ENCODE peak calls at places on chromosomes 1 and 21, in four cellular contexts. J is activated T-cell treated with anti-CD3 and anti-CD28 coated beads, Interleukin-2, amount 50 U/mL, for 4 hours; I is colonic mucosa; Y is activated CD8-positive, alpha-beta memory T cell treated with anti-CD3 and anti-CD28 coated beads for 48 hours. X is an unnamed sample.

GRCh38 chr1:41742219-41742618 is 176.5 kb downstream of the HIVEP3 start:
- DNase-seq in J (no peak), I (no peak), Y (no peak), X (no peak)

GRCh38 chr1:67540733-67541125 is 110.5 kb upstream of the SERBP1 start:
- DNase-seq in J (no peak), I (no peak), Y (no peak), X (no peak)

GRCh38 chr1:160607051-160608032 is 28.0 kb upstream of the CD84 start:
- DNase-seq in J (peak; percentile 47), I (peak; percentile 69), Y (no peak), X (no peak)

GRCh38 chr1:158813159-158813558 is 18.0 kb upstream of the MNDA start:
- DNase-seq in J (no peak), I (no peak), Y (no peak), X (no peak)

GRCh38 chr1:15201849-15202551 is 45.0 kb upstream of the FHAD1 start:
- DNase-seq in J (no peak), I (peak; percentile 81), Y (no peak), X (no peak)

GRCh38 chr21:25449950-25450349 is 157.3 kb downstream of the MRPL39 start:
- DNase-seq in J (no peak), I (no peak), Y (no peak), X (no peak)

GRCh38 chr1:191022856-191023255 is 545.2 kb upstream of the BRINP3 start:
- DNase-seq in J (no peak), I (no peak), Y (no peak), X (no peak)

GRCh38 chr1:71488555-71489252 is 407.9 kb upstream of the ZRANB2 start:
- DNase-seq in J (no peak), I (no peak), Y (no peak), X (no peak)

GRCh38 chr1:192575499-192576189 is at the start of gene RGS1:
- DNase-seq in J (peak; percentile 56), I (peak; percentile 31), Y (no peak), X (no peak)

GRCh38 chr1:208668991-208669390 is 424.8 kb upstream of the PLXNA2 start:
- DNase-seq in J (no peak), I (no peak), Y (no peak), X (no peak)

GRCh38 chr1:12458571-12458970 is 159.4 kb downstream of the DHRS3 start:
- DNase-seq in J (no peak), I (no peak), Y (no peak), X (no peak)

GRCh38 chr1:79633456-79633855 is 626.9 kb upstream of the ADGRL4 start:
- DNase-seq in J (no peak), I (no peak), Y (no peak), X (no peak)

GRCh38 chr1:222071313-222071886 is 329.5 kb upstream of the DUSP10 start:
- DNase-seq in J (no peak), I (no peak), Y (no peak), X (no peak)

GRCh38 chr1:15748264-15748663 is 6.0 kb downstream of the TMEM82 start:
- DNase-seq in J (no peak), I (no peak), Y (no peak), X (peak; percentile 59)

GRCh38 chr1:25738507-25738906 is 61.5 kb upstream of the SELENON start:
- DNase-seq in J (no peak), I (no peak), Y (no peak), X (no peak)

GRCh38 chr1:215517441-215517891 is 49.6 kb upstream of the KCTD3 start:
- DNase-seq in J (no peak), I (no peak), Y (no peak), X (no peak)

GRCh38 chr1:246705368-246705767 is 18.8 kb upstream of the SCCPDH start:
- DNase-seq in J (no peak), I (no peak), Y (no peak), X (no peak)

GRCh38 chr1:224217655-224218615 is 34.9 kb downstream of the DEGS1 start:
- DNase-seq in J (no peak), I (no peak), Y (no peak), X (no peak)

GRCh38 chr1:175174273-175174672 is 18.3 kb downstream of the KIAA0040 start:
- DNase-seq in J (no peak), I (no peak), Y (no peak), X (no peak)

GRCh38 chr1:116246174-116246573 is 126.9 kb upstream of the ATP1A1 start:
- DNase-seq in J (no peak), I (no peak), Y (no peak), X (no peak)

GRCh38 chr1:173409613-173410012 is 67.5 kb upstream of the PRDX6 start:
- DNase-seq in J (no peak), I (no peak), Y (no peak), X (no peak)

GRCh38 chr1:54376085-54377039 is 29.8 kb downstream of the SSBP3 start:
- DNase-seq in J (no peak), I (no peak), Y (no peak), X (no peak)

GRCh38 chr1:222283147-222283768 is 264.6 kb downstream of the HHIPL2 start:
- DNase-seq in J (no peak), I (no peak), Y (no peak), X (no peak)

GRCh38 chr1:79391896-79392295 is 385.4 kb upstream of the ADGRL4 start:
- DNase-seq in J (no peak), I (no peak), Y (no peak), X (no peak)

GRCh38 chr21:43321111-43321510 is 105.8 kb downstream of the SIK1 start:
- DNase-seq in J (no peak), I (no peak), Y (no peak), X (no peak)

GRCh38 chr1:52263153-52263910 is 102.7 kb downstream of the CC2D1B start:
- DNase-seq in J (no peak), I (no peak), Y (no peak), X (no peak)

GRCh38 chr1:2400950-2401649 is 9.5 kb downstream of the RER1 start:
- DNase-seq in J (no peak), I (no peak), Y (no peak), X (no peak)

GRCh38 chr1:186059311-186059710 is 315.7 kb downstream of the TPR start:
- DNase-seq in J (no peak), I (no peak), Y (no peak), X (no peak)

GRCh38 chr21:25457411-25457810 is 149.9 kb downstream of the MRPL39 start:
- DNase-seq in J (no peak), I (no peak), Y (no peak), X (no peak)

X was measured in glutamatergic neuron.